ENCODE peak calls at places on chromosomes 4 and X, in six cellular contexts. I, M, H, R, Z and Y are unnamed samples.

GRCh38 chrX:72122621-72123275 is 9.0 kb downstream of the RTL5 start:
- DNase-seq in Z (no peak), M (no peak), H (no peak), R (no peak), I (no peak), Y (no peak)

GRCh38 chrX:138858438-138858837 is 146.9 kb upstream of the FGF13 start:
- DNase-seq in Z (peak; percentile 3), M (no peak), I (no peak), H (no peak), R (no peak), Y (peak; percentile 36)

GRCh38 chr4:67581208-67581857 is 22.8 kb downstream of the STAP1 start:
- DNase-seq in Z (no peak), M (no peak), R (no peak), H (no peak), I (no peak), Y (no peak)

GRCh38 chrX:37786666-37787337 is 6.9 kb downstream of the CYBB start:
- DNase-seq in Z (no peak), I (no peak), R (no peak), H (no peak), M (no peak), Y (no peak)

GRCh38 chr4:38157592-38157991 is 197.4 kb downstream of the PTTG2 start:
- DNase-seq in R (no peak), I (no peak), Z (no peak), H (no peak), M (no peak), Y (no peak)

GRCh38 chr4:75370582-75370981 is 143.6 kb downstream of the RCHY1 start:
- DNase-seq in R (no peak), I (no peak), M (no peak), Z (no peak), H (no peak), Y (no peak)

GRCh38 chr4:159497961-159498360 is 395.1 kb downstream of the RAPGEF2 start:
- DNase-seq in M (no peak), H (no peak), Z (no peak), I (no peak), R (no peak), Y (no peak)

GRCh38 chrX:42519666-42520231 is 258.2 kb downstream of the PPP1R2C start:
- DNase-seq in H (no peak), I (no peak), M (no peak), Z (no peak), R (no peak), Y (no peak)

GRCh38 chr4:144518181-144518895 is 127.6 kb upstream of the HHIP start:
- DNase-seq in M (no peak), I (peak; percentile 11), R (no peak), H (no peak), Z (no peak), Y (no peak)

GRCh38 chrX:139563251-139563650 is 32.7 kb downstream of the F9 start:
- DNase-seq in M (no peak), R (no peak), Z (no peak), I (no peak), H (no peak), Y (no peak)

DNA sequence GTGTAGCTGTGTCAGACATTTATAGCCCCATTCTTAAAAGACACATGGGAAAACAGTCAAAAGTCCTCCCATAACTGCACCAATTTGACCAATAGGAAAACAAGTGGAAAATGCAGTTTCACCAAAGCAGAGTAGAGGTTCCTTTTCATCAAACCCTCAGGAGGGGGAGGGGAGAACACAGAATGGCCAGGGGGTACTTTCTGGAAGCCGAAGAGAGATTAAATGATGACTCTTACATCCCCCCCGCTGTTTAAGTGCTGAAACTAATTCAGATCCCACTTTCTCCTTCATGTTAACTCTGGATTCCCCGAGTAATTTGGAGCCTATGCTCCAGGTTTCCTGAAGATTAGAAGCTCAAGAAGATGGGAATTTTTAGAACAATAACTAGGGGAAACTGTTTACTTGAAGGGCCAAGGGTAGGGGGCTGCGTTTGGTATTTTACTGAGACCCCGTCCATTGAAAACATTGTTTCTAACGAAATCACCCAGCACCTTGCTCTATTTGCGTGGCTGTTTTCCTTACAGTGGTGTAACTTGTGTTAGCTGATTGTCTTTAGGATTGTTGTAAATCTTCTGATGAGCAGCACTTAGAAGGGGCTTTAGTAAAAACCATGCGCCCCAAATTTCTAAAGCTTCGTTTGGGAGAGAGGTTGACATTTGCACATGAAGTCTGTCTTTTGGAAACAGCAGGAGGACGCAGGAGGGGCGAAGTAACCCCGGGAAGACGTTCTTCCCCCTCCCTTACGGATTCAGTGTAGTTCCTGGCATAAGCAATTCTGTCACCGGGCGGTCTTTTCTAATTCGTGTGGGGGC is 2.2 kb upstream of the LEF1 start:
- DNase-seq in I (peak; percentile 30), Z (no peak), H (no peak), R (no peak), M (no peak), Y (peak; percentile 65)
- H3K9me3 ChIP-seq in I (no peaks in the 10 kb centered on the region), Z (peaks cover 17% of the 10 kb centered on the region), H (no peaks in the 10 kb centered on the region), R (no peaks in the 10 kb centered on the region), M (no peaks in the 10 kb centered on the region), Y (no peaks in the 10 kb centered on the region)

GRCh38 chr4:123403205-123403604 is 6.6 kb downstream of the SPRY1 start:
- DNase-seq in I (no peak), H (no peak), R (no peak), M (no peak), Z (no peak), Y (no peak)
- H3K27ac ChIP-seq in I (no peak overlapping the region), H (no peak overlapping the region), R (no peak overlapping the region), M (peak overlapping the region; percentile 97), Z (no peak overlapping the region), Y (no peak overlapping the region)

GRCh38 chr4:112771-113170 is 11.5 kb upstream of the ZNF718 start:
- DNase-seq in Z (no peak), H (no peak), M (no peak), R (no peak), I (no peak), Y (no peak)
- H3K9me3 ChIP-seq in Z (peaks cover 30% of the 10 kb centered on the region), H (no peaks in the 10 kb centered on the region), M (peaks cover under 1% of the 10 kb centered on the region), R (peaks cover 6% of the 10 kb centered on the region), I (peaks cover 26% of the 10 kb centered on the region), Y (no peaks in the 10 kb centered on the region)

GRCh38 chrX:152044383-152044782 is 69.9 kb upstream of the GABRE start:
- DNase-seq in R (no peak), M (no peak), H (no peak), I (no peak), Z (no peak), Y (no peak)
- H3K27ac ChIP-seq in R (no peak overlapping the region), M (no peak overlapping the region), H (no peak overlapping the region), I (no peak overlapping the region), Z (no peak overlapping the region), Y (no peak overlapping the region)

DNA sequence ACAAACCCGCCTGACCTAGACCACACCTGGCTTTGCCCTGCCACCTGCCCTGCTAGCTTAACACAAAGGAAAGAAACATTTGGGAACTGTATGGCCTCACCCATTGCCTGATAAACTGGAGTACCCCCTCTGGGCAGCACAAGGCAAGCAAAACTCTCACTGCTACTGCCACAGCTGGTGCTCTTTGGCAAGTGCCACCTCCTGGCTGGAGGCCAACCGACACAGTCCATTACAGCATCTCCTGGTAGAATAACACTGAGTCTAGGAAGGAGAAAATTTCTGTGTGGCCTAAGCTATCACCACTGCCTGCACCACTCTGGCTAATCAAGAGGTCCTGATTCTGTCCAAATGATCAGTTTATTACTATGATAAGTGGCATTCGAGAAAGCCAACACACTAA is 18.9 kb upstream of the SPANXN3 start:
- DNase-seq in H (no peak), Z (no peak), M (no peak), I (no peak), R (no peak), Y (no peak)
- H3K9me3 ChIP-seq in H (no peaks in the 10 kb centered on the region), Z (peaks cover 3% of the 10 kb centered on the region), M (no peaks in the 10 kb centered on the region), I (no peaks in the 10 kb centered on the region), R (no peaks in the 10 kb centered on the region), Y (no peaks in the 10 kb centered on the region)

GRCh38 chr4:83819582-83819981 is 283.7 kb downstream of the GPAT3 start:
- DNase-seq in M (no peak), R (no peak), H (no peak), Z (no peak), I (no peak), Y (no peak)
- H3K27ac ChIP-seq in M (no peak overlapping the region), R (no peak overlapping the region), H (no peak overlapping the region), Z (no peak overlapping the region), I (no peak overlapping the region), Y (no peak overlapping the region)

GRCh38 chrX:40155617-40156471 is 58.1 kb upstream of the BCOR start:
- DNase-seq in Z (no peak), I (no peak), R (peak; percentile 64), H (no peak), M (no peak), Y (no peak)
- H3K9me3 ChIP-seq in Z (no peaks in the 10 kb centered on the region), I (no peaks in the 10 kb centered on the region), R (no peaks in the 10 kb centered on the region), H (no peaks in the 10 kb centered on the region), M (no peaks in the 10 kb centered on the region), Y (no peaks in the 10 kb centered on the region)

GRCh38 chrX:150546711-150547153 is 21.7 kb upstream of the MTM1 start:
- DNase-seq in M (no peak), H (peak; percentile 23), R (no peak), Z (no peak), I (no peak), Y (no peak)
- H3K27ac ChIP-seq in M (peak overlapping the region; percentile 81), H (peak overlapping the region; percentile 91), R (no peak overlapping the region), Z (no peak overlapping the region), I (no peak overlapping the region), Y (no peak overlapping the region)

GRCh38 chr4:16812041-16812440 is 86.4 kb downstream of the LDB2 start:
- DNase-seq in H (no peak), R (no peak), M (no peak), I (no peak), Z (no peak), Y (no peak)

GRCh38 chr4:16804581-16804980 is 93.9 kb downstream of the LDB2 start:
- DNase-seq in R (no peak), H (no peak), M (no peak), Z (no peak), I (no peak), Y (no peak)

GRCh38 chr4:16809064-16809463 is 89.4 kb downstream of the LDB2 start:
- DNase-seq in Z (no peak), H (no peak), I (no peak), M (no peak), R (no peak), Y (no peak)
- H3K9me3 ChIP-seq in Z (peaks cover 3% of the 10 kb centered on the region), H (no peaks in the 10 kb centered on the region), I (peaks cover 4% of the 10 kb centered on the region), M (no peaks in the 10 kb centered on the region), R (no peaks in the 10 kb centered on the region), Y (peaks cover 5% of the 10 kb centered on the region)

DNA sequence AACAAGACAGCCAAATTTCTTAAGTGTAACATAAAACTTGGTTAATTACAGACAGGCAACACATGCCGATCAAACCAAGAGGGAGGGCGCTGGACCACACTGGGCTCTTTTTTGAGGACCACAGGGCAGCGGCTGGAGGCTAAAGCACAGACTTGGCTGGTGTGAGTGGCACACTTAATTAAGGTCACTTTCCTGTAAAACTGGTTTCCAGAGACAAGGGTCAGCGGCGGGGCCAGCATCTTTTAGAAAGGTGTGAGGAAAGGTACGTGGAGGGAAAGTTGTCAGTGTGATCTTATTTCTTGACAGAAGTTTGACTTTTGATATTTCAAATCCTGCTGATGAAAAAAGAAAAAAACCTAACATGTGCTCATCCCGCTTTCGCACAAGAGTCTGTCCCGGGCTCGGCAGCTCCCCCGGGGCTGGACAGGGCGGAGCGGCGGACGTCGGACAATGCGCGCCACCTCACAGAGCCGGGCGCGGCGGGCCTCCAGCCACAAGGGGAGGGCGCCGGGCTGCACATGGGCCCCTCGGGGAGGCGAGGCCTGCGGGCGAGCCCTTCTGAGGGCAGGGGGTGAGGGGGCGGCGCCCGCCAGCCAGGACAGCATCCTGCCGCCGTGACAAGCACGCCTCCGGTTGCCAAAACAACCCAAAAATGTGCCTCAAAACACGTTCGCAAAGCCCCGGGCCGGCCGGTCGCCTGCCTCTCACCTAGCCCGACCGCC is 658 bp upstream of the HSPA4L start:
- DNase-seq in H (peak; percentile 48), I (peak; percentile 12), R (peak; percentile 82), M (peak; percentile 88), Z (no peak), Y (peak; percentile 61)
- H3K27ac ChIP-seq in H (peak overlapping the region; percentile 87), I (no peak overlapping the region), R (peak overlapping the region; percentile 72), M (peak overlapping the region; percentile 81), Z (peak overlapping the region; percentile 47), Y (peak overlapping the region; percentile 13)